ENCODE peak calls at places on chromosome 4, in six cellular contexts. One of them, this sample, is unnamed.

GRCh38 chr4:84366111-84366510 is 133.0 kb downstream of the NKX6-1 start:
- DNase-seq in NCI-H2081: peak; percentile 5
- DNase-seq in right atrium auricular region: no peak
- DNase-seq in Right ventricle myocardium superior: no peak
- DNase-seq in PC-3: peak; percentile 35
- DNase-seq in stimulated activated CD4-positive, alpha-beta T cell treated with anti-CD3 and anti-CD28 coated beads, Interleukin-1b, Interleukin-23, amount 100 ng/mL, for 24 hours: no peak
- DNase-seq in this sample: no peak

GRCh38 chr4:75718529-75718928 is 5.8 kb upstream of the USO1 start:
- DNase-seq in NCI-H2081: no peak
- DNase-seq in right atrium auricular region: no peak
- DNase-seq in Right ventricle myocardium superior: no peak
- DNase-seq in PC-3: peak; percentile 35
- DNase-seq in stimulated activated CD4-positive, alpha-beta T cell treated with anti-CD3 and anti-CD28 coated beads, Interleukin-1b, Interleukin-23, amount 100 ng/mL, for 24 hours: no peak
- DNase-seq in this sample: no peak

GRCh38 chr4:175705407-175705806 is 106.7 kb downstream of the GPM6A start:
- DNase-seq in NCI-H2081: peak; percentile 86
- DNase-seq in right atrium auricular region: no peak
- DNase-seq in Right ventricle myocardium superior: no peak
- DNase-seq in PC-3: no peak
- DNase-seq in stimulated activated CD4-positive, alpha-beta T cell treated with anti-CD3 and anti-CD28 coated beads, Interleukin-1b, Interleukin-23, amount 100 ng/mL, for 24 hours: no peak
- DNase-seq in this sample: no peak

GRCh38 chr4:170278481-170278880 is 188.7 kb upstream of the AADAT start:
- DNase-seq in NCI-H2081: no peak
- DNase-seq in right atrium auricular region: no peak
- DNase-seq in Right ventricle myocardium superior: no peak
- DNase-seq in PC-3: no peak
- DNase-seq in stimulated activated CD4-positive, alpha-beta T cell treated with anti-CD3 and anti-CD28 coated beads, Interleukin-1b, Interleukin-23, amount 100 ng/mL, for 24 hours: no peak
- DNase-seq in this sample: no peak

GRCh38 chr4:15638418-15638817 is 16.7 kb downstream of the FBXL5 start:
- DNase-seq in NCI-H2081: no peak
- DNase-seq in right atrium auricular region: no peak
- DNase-seq in Right ventricle myocardium superior: no peak
- DNase-seq in PC-3: no peak
- DNase-seq in stimulated activated CD4-positive, alpha-beta T cell treated with anti-CD3 and anti-CD28 coated beads, Interleukin-1b, Interleukin-23, amount 100 ng/mL, for 24 hours: no peak
- DNase-seq in this sample: no peak

GRCh38 chr4:118743867-118744266 is 58.7 kb downstream of the METTL14 start:
- DNase-seq in NCI-H2081: no peak
- DNase-seq in right atrium auricular region: no peak
- DNase-seq in Right ventricle myocardium superior: no peak
- DNase-seq in PC-3: no peak
- DNase-seq in stimulated activated CD4-positive, alpha-beta T cell treated with anti-CD3 and anti-CD28 coated beads, Interleukin-1b, Interleukin-23, amount 100 ng/mL, for 24 hours: no peak
- DNase-seq in this sample: no peak

GRCh38 chr4:138835833-138836521 is 179.6 kb upstream of the NOCT start:
- DNase-seq in NCI-H2081: peak; percentile 92
- DNase-seq in right atrium auricular region: no peak
- DNase-seq in Right ventricle myocardium superior: peak; percentile 79
- DNase-seq in PC-3: peak; percentile 63
- DNase-seq in stimulated activated CD4-positive, alpha-beta T cell treated with anti-CD3 and anti-CD28 coated beads, Interleukin-1b, Interleukin-23, amount 100 ng/mL, for 24 hours: no peak
- DNase-seq in this sample: peak; percentile 42

GRCh38 chr4:36243355-36244256 is 708 bp downstream of the ARAP2 start:
- DNase-seq in NCI-H2081: peak; percentile 65
- DNase-seq in right atrium auricular region: peak; percentile 63
- DNase-seq in Right ventricle myocardium superior: peak; percentile 65
- DNase-seq in PC-3: peak; percentile 47
- DNase-seq in stimulated activated CD4-positive, alpha-beta T cell treated with anti-CD3 and anti-CD28 coated beads, Interleukin-1b, Interleukin-23, amount 100 ng/mL, for 24 hours: peak; percentile 41
- DNase-seq in this sample: peak; percentile 70

GRCh38 chr4:108644237-108644636 is 6.2 kb upstream of the OSTC start:
- DNase-seq in NCI-H2081: no peak
- DNase-seq in right atrium auricular region: no peak
- DNase-seq in Right ventricle myocardium superior: no peak
- DNase-seq in PC-3: peak; percentile 47
- DNase-seq in stimulated activated CD4-positive, alpha-beta T cell treated with anti-CD3 and anti-CD28 coated beads, Interleukin-1b, Interleukin-23, amount 100 ng/mL, for 24 hours: no peak
- DNase-seq in this sample: peak; percentile 21